ENCODE peak calls at places on chromosomes 4 and X, in six cellular contexts. E is body of pancreas; M is mucosa of descending colon; H is lung; U is OCI-LY7; B is CD8-positive, alpha-beta T cell. Q is an unnamed sample. For H3K36me3 and H3K4me1, the result is how much of the 10 kb centered on the place peaks cover.

GRCh38 chr4:43238556-43238955 is 346.0 kb downstream of the GRXCR1 start:
- DNase-seq in E (no peak), B (no peak), U (no peak), M (no peak), H (no peak), Q (no peak)

GRCh38 chr4:128823025-128823661 is 13.6 kb downstream of the JADE1 start:
- DNase-seq in B (no peak), U (no peak), M (no peak), E (no peak), H (no peak), Q (no peak)

GRCh38 chr4:125101706-125102105 is 213.0 kb upstream of the FAT4 start:
- DNase-seq in U (no peak), M (no peak), B (no peak), H (no peak), E (no peak), Q (no peak)

GRCh38 chr4:168039593-168039992 is 52.7 kb upstream of the ANXA10 start:
- DNase-seq in B (no peak), M (no peak), E (no peak), U (no peak), H (no peak), Q (no peak)

GRCh38 chrX:108022491-108023089 is 22.3 kb upstream of the VSIG1 start:
- DNase-seq in B (no peak), U (no peak), E (no peak), M (no peak), H (no peak), Q (no peak)

GRCh38 chrX:100413231-100413630 is 3.2 kb upstream of the PCDH19 start:
- DNase-seq in E (peak), U (peak), M (no peak), B (no peak), H (no peak), Q (no peak)

GRCh38 chr4:24794916-24795665 is at the start of gene SOD3:
- DNase-seq in H (peak), M (peak), U (no peak), E (peak), B (no peak), Q (no peak)

GRCh38 chrX:154046262-154046771 is 26.6 kb upstream of the IRAK1 start:
- DNase-seq in E (peak), M (no peak), U (no peak), H (no peak), B (no peak), Q (no peak)

GRCh38 chrX:114952696-114953095 is 64.7 kb downstream of the IL13RA2 start:
- DNase-seq in B (no peak), E (no peak), H (no peak), M (no peak), U (no peak), Q (no peak)

GRCh38 chrX:97401586-97402101 is 517.9 kb downstream of the RPA4 start:
- DNase-seq in U (no peak), M (no peak), H (no peak), E (no peak), B (no peak), Q (no peak)

GRCh38 chr4:55291227-55291629 is 54.8 kb upstream of the SRD5A3 start:
- DNase-seq in H (no peak), B (no peak), U (no peak), M (no peak), E (no peak), Q (no peak)

GRCh38 chrX:2794336-2794735 is 34.4 kb upstream of the GYG2 start:
- DNase-seq in H (no peak), B (no peak), E (no peak), M (no peak), U (no peak), Q (no peak)

GRCh38 chr4:65865489-65865888 is 195.2 kb upstream of the EPHA5 start:
- DNase-seq in H (no peak), B (no peak), U (peak), M (no peak), E (no peak), Q (no peak)

GRCh38 chrX:106927023-106927422 is 6.8 kb downstream of the CLDN2 start:
- DNase-seq in E (no peak), M (no peak), H (no peak), B (no peak), U (no peak), Q (no peak)

GRCh38 chr4:48269861-48270515 is 350 bp upstream of the TEC start:
- DNase-seq in B (peak), E (peak), U (peak), M (peak), H (peak), Q (peak)

GRCh38 chrX:36957425-36958328 is 50.5 kb upstream of the FAM47C start:
- DNase-seq in M (peak), H (peak), B (no peak), U (no peak), E (peak), Q (no peak)

GRCh38 chrX:153626863-153627674 is 19.9 kb upstream of the DUSP9 start:
- DNase-seq in H (no peak), B (no peak), M (peak), E (no peak), U (no peak), Q (no peak)

GRCh38 chr4:44772340-44772739 is 46.0 kb upstream of the GNPDA2 start:
- DNase-seq in B (no peak), M (no peak), E (no peak), H (no peak), U (no peak), Q (no peak)
- H3K4me3 ChIP-seq in B (no peak), M (no peak), E (no peak), H (no peak), U (no peak), Q (no peak)

GRCh38 chr4:88030565-88031310 is 23.3 kb downstream of the PKD2 start:
- DNase-seq in E (no peak), H (no peak), M (no peak), B (no peak), U (no peak), Q (no peak)
- H3K36me3 ChIP-seq in E (under half), H (under half), M (under half), B (under half), U (under half), Q (under half)

DNA sequence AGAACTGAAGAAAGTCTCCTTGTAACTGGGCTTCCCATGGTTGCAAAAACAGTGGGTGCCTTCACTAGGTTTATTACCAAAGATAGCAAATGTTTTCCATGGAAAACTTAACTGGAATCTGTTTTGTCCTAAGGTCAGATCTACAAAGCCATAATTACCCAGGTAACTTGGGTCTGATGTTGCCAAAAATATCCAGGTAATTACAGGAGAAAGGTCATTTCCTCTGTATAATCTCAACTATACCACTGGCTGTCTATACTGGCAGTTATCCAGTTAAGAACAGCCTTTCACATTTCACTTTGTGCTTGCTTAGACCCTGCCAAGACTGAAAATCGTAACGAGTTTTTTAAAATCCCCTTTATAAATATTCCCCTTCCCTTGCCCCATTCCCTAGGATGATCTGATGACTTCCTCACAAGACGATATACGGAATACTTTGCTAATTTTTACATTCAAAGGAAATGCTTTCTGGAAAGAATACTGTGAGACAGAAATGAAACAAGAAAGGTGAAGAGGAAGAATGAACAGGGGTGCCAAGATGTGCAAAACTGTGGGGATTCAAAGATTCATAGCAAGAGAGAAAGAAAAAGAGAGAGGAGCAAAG is 105.5 kb downstream of the MAML3 start:
- DNase-seq in M (no peak), H (no peak), B (no peak), U (no peak), E (no peak), Q (no peak)
- H3K4me1 ChIP-seq in M (under half), H (under half), B (under half), U (under half), E (under half), Q (under half)

GRCh38 chr4:100566396-100566795 is 48.6 kb upstream of the EMCN start:
- DNase-seq in M (no peak), B (no peak), E (no peak), H (no peak), U (no peak), Q (no peak)
- H3K4me3 ChIP-seq in M (no peak), B (no peak), E (no peak), H (no peak), U (no peak), Q (no peak)

GRCh38 chrX:70908541-70908940 is at the start of gene TEX11:
- DNase-seq in U (no peak), B (no peak), H (no peak), M (no peak), E (no peak), Q (no peak)
- H3K36me3 ChIP-seq in U (under half), B (under half), H (under half), M (under half), E (under half), Q (under half)

DNA sequence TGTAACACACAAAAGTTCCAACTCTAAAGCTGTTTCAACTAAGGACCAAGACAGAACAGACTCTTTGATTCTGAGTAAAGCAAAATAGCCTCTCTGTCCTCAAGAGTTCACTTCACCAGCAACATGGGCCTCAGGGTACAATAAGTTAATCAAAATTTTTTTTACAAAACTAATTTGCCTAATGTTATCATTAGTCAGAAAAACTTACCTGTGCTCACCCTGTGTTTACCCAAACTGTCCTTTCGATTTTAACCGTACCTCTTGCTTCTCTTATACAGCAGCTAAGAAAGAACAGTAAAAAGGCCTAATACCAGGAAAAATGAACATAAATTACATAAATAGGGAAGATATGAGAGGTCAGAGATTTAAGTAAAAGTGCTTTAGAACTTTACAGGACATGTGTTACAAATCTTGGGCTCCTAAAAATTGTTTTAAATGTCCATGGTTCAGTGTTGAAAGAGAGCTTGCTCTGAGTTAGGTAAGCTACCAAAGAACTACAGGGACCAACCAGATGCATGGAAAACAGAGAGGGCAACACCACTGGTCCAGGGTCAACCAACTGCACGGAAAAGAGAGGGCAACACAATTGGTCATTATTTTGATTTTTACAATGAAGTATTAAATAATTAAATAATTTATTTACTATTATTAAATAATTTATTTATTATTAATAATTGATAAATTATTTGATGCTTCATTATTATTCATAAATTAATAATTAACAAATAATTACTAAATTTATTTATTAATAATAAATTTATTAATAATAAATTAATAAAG is 73.1 kb downstream of the FAT1 start:
- DNase-seq in H (no peak), M (no peak), E (no peak), U (no peak), B (no peak), Q (no peak)
- H3K4me1 ChIP-seq in H (under half), M (under half), E (under half), U (under half), B (under half), Q (under half)

DNA sequence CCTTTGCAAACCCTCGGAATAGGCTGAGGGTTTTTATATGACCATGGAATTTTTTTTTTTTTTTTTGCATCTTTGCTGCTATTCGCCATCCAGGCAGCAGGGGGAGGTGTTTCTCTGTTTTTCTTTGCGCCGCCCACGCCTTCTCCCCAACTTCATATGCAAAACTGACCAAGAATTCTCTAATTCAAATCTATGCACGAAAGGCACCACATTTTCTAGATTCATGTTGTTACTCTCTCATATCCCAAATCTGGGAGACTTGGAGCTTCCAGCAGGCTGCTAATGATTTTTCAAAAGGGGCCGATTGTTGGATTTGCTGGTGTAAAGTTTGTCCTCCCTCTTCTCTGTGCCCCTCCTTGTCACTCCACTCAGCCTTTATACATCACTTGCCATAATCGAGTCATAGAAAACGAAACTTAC is 29.1 kb upstream of the BOD1L1 start:
- DNase-seq in H (peak), U (peak), E (peak), B (peak), M (no peak), Q (peak)
- H3K4me3 ChIP-seq in H (no peak), U (peak), E (no peak), B (peak), M (no peak), Q (peak)

GRCh38 chr4:76767983-76768382 is 130.0 kb downstream of the SOWAHB start:
- DNase-seq in M (no peak), H (no peak), B (no peak), U (no peak), E (no peak), Q (no peak)
- H3K36me3 ChIP-seq in M (under half), H (under half), B (under half), U (under half), E (under half), Q (under half)

DNA sequence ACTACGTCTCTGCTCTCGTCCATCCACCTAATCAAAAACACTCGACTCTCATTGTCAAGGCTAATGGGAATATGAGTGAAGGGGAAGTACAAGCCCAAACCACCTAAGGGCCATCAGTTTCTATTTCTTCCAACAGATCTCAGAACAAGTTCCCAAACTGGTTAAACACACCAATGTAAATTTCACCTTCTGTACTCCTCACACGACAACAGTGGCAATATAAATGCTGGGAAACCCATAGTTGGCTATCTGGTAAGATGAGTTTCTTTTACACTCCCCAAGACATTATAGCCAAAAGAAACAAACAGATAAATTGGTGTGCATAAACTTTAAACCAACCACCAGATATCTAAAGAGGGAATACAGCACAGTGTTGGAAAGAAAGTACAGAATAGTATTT is 21.9 kb downstream of the ACSL1 start:
- DNase-seq in U (no peak), B (no peak), H (no peak), M (no peak), E (no peak), Q (no peak)
- H3K4me1 ChIP-seq in U (under half), B (under half), H (under half), M (under half), E (half or more), Q (under half)